ENCODE peak calls at places on chromosome 13, in ten cellular contexts. One of them, this sample, is unnamed.

GRCh38 chr13:26412263-26412662 is 145.2 kb upstream of the WASF3 start:
- DNase-seq in stimulated activated CD8-positive, alpha-beta memory T cell treated with anti-CD3 and anti-CD28 coated beads, Interleukin-2, amount 100 ng/mL, for 48 hours: no peak
- DNase-seq in foreskin fibroblast: no peak
- DNase-seq in PC-3: no peak
- DNase-seq in NCI-H748 treated with DMSO at 0.1 percent for 48 hours: no peak
- DNase-seq in putamen: no peak
- DNase-seq in left ventricle myocardium superior: no peak
- DNase-seq in mammary epithelial cell: no peak
- DNase-seq in glomerular endothelial cell: peak
- DNase-seq in HEK293T: no peak
- DNase-seq in this sample: no peak

GRCh38 chr13:109346060-109346459 is 440.3 kb downstream of the IRS2 start:
- DNase-seq in stimulated activated CD8-positive, alpha-beta memory T cell treated with anti-CD3 and anti-CD28 coated beads, Interleukin-2, amount 100 ng/mL, for 48 hours: no peak
- DNase-seq in foreskin fibroblast: no peak
- DNase-seq in PC-3: no peak
- DNase-seq in NCI-H748 treated with DMSO at 0.1 percent for 48 hours: no peak
- DNase-seq in putamen: no peak
- DNase-seq in left ventricle myocardium superior: no peak
- DNase-seq in mammary epithelial cell: no peak
- DNase-seq in glomerular endothelial cell: no peak
- DNase-seq in HEK293T: no peak
- DNase-seq in this sample: no peak

GRCh38 chr13:54356209-54356608 is 1327.6 kb downstream of the OLFM4 start:
- DNase-seq in stimulated activated CD8-positive, alpha-beta memory T cell treated with anti-CD3 and anti-CD28 coated beads, Interleukin-2, amount 100 ng/mL, for 48 hours: no peak
- DNase-seq in foreskin fibroblast: no peak
- DNase-seq in PC-3: no peak
- DNase-seq in NCI-H748 treated with DMSO at 0.1 percent for 48 hours: no peak
- DNase-seq in putamen: no peak
- DNase-seq in left ventricle myocardium superior: no peak
- DNase-seq in mammary epithelial cell: no peak
- DNase-seq in glomerular endothelial cell: no peak
- DNase-seq in HEK293T: no peak
- DNase-seq in this sample: no peak

GRCh38 chr13:23202383-23202782 is 21.6 kb downstream of the SGCG start:
- DNase-seq in stimulated activated CD8-positive, alpha-beta memory T cell treated with anti-CD3 and anti-CD28 coated beads, Interleukin-2, amount 100 ng/mL, for 48 hours: no peak
- DNase-seq in foreskin fibroblast: peak
- DNase-seq in PC-3: no peak
- DNase-seq in NCI-H748 treated with DMSO at 0.1 percent for 48 hours: no peak
- DNase-seq in putamen: no peak
- DNase-seq in left ventricle myocardium superior: no peak
- DNase-seq in mammary epithelial cell: no peak
- DNase-seq in glomerular endothelial cell: no peak
- DNase-seq in HEK293T: no peak
- DNase-seq in this sample: no peak

GRCh38 chr13:23372264-23372905 is 61.1 kb downstream of the SACS start:
- DNase-seq in stimulated activated CD8-positive, alpha-beta memory T cell treated with anti-CD3 and anti-CD28 coated beads, Interleukin-2, amount 100 ng/mL, for 48 hours: no peak
- DNase-seq in foreskin fibroblast: peak
- DNase-seq in PC-3: peak
- DNase-seq in NCI-H748 treated with DMSO at 0.1 percent for 48 hours: no peak
- DNase-seq in putamen: no peak
- DNase-seq in left ventricle myocardium superior: no peak
- DNase-seq in mammary epithelial cell: no peak
- DNase-seq in glomerular endothelial cell: no peak
- DNase-seq in HEK293T: no peak
- DNase-seq in this sample: no peak

GRCh38 chr13:27353653-27354052 is 70.8 kb upstream of the GTF3A start:
- DNase-seq in stimulated activated CD8-positive, alpha-beta memory T cell treated with anti-CD3 and anti-CD28 coated beads, Interleukin-2, amount 100 ng/mL, for 48 hours: no peak
- DNase-seq in foreskin fibroblast: no peak
- DNase-seq in PC-3: no peak
- DNase-seq in NCI-H748 treated with DMSO at 0.1 percent for 48 hours: no peak
- DNase-seq in putamen: no peak
- DNase-seq in left ventricle myocardium superior: no peak
- DNase-seq in mammary epithelial cell: no peak
- DNase-seq in glomerular endothelial cell: no peak
- DNase-seq in HEK293T: no peak
- DNase-seq in this sample: no peak

GRCh38 chr13:50679321-50679720 is 164.2 kb downstream of the DLEU7 start:
- DNase-seq in stimulated activated CD8-positive, alpha-beta memory T cell treated with anti-CD3 and anti-CD28 coated beads, Interleukin-2, amount 100 ng/mL, for 48 hours: no peak
- DNase-seq in foreskin fibroblast: peak
- DNase-seq in PC-3: no peak
- DNase-seq in NCI-H748 treated with DMSO at 0.1 percent for 48 hours: no peak
- DNase-seq in putamen: no peak
- DNase-seq in left ventricle myocardium superior: no peak
- DNase-seq in mammary epithelial cell: no peak
- DNase-seq in glomerular endothelial cell: no peak
- DNase-seq in HEK293T: no peak
- DNase-seq in this sample: no peak

GRCh38 chr13:101416181-101417042 is at the start of gene NALCN:
- DNase-seq in stimulated activated CD8-positive, alpha-beta memory T cell treated with anti-CD3 and anti-CD28 coated beads, Interleukin-2, amount 100 ng/mL, for 48 hours: no peak
- DNase-seq in foreskin fibroblast: peak
- DNase-seq in PC-3: peak
- DNase-seq in NCI-H748 treated with DMSO at 0.1 percent for 48 hours: peak
- DNase-seq in putamen: peak
- DNase-seq in left ventricle myocardium superior: peak
- DNase-seq in mammary epithelial cell: peak
- DNase-seq in glomerular endothelial cell: no peak
- DNase-seq in HEK293T: peak
- DNase-seq in this sample: no peak

GRCh38 chr13:25114220-25114619 is 18.3 kb downstream of the PABPC3 start:
- DNase-seq in stimulated activated CD8-positive, alpha-beta memory T cell treated with anti-CD3 and anti-CD28 coated beads, Interleukin-2, amount 100 ng/mL, for 48 hours: peak
- DNase-seq in foreskin fibroblast: peak
- DNase-seq in PC-3: peak
- DNase-seq in NCI-H748 treated with DMSO at 0.1 percent for 48 hours: peak
- DNase-seq in putamen: peak
- DNase-seq in left ventricle myocardium superior: peak
- DNase-seq in mammary epithelial cell: peak
- DNase-seq in glomerular endothelial cell: peak
- DNase-seq in HEK293T: peak
- DNase-seq in this sample: no peak

GRCh38 chr13:102814025-102814607 is 15.2 kb downstream of the BIVM start:
- DNase-seq in stimulated activated CD8-positive, alpha-beta memory T cell treated with anti-CD3 and anti-CD28 coated beads, Interleukin-2, amount 100 ng/mL, for 48 hours: no peak
- DNase-seq in foreskin fibroblast: no peak
- DNase-seq in PC-3: no peak
- DNase-seq in NCI-H748 treated with DMSO at 0.1 percent for 48 hours: no peak
- DNase-seq in putamen: no peak
- DNase-seq in left ventricle myocardium superior: no peak
- DNase-seq in mammary epithelial cell: no peak
- DNase-seq in glomerular endothelial cell: no peak
- DNase-seq in HEK293T: no peak
- DNase-seq in this sample: no peak

GRCh38 chr13:34161829-34162544 is 344.0 kb downstream of the RFC3 start:
- DNase-seq in stimulated activated CD8-positive, alpha-beta memory T cell treated with anti-CD3 and anti-CD28 coated beads, Interleukin-2, amount 100 ng/mL, for 48 hours: no peak
- DNase-seq in foreskin fibroblast: peak
- DNase-seq in PC-3: peak
- DNase-seq in NCI-H748 treated with DMSO at 0.1 percent for 48 hours: peak
- DNase-seq in putamen: peak
- DNase-seq in left ventricle myocardium superior: no peak
- DNase-seq in mammary epithelial cell: no peak
- DNase-seq in glomerular endothelial cell: no peak
- DNase-seq in HEK293T: no peak
- DNase-seq in this sample: no peak

GRCh38 chr13:60268203-60268555 is 104.5 kb upstream of the DIAPH3 start:
- DNase-seq in stimulated activated CD8-positive, alpha-beta memory T cell treated with anti-CD3 and anti-CD28 coated beads, Interleukin-2, amount 100 ng/mL, for 48 hours: no peak
- DNase-seq in foreskin fibroblast: no peak
- DNase-seq in PC-3: peak
- DNase-seq in NCI-H748 treated with DMSO at 0.1 percent for 48 hours: no peak
- DNase-seq in putamen: no peak
- DNase-seq in left ventricle myocardium superior: no peak
- DNase-seq in mammary epithelial cell: no peak
- DNase-seq in glomerular endothelial cell: no peak
- DNase-seq in HEK293T: no peak
- DNase-seq in this sample: no peak

GRCh38 chr13:76972430-76972829 is 19.5 kb upstream of the CLN5 start:
- DNase-seq in stimulated activated CD8-positive, alpha-beta memory T cell treated with anti-CD3 and anti-CD28 coated beads, Interleukin-2, amount 100 ng/mL, for 48 hours: no peak
- DNase-seq in foreskin fibroblast: no peak
- DNase-seq in PC-3: no peak
- DNase-seq in NCI-H748 treated with DMSO at 0.1 percent for 48 hours: no peak
- DNase-seq in putamen: no peak
- DNase-seq in left ventricle myocardium superior: no peak
- DNase-seq in mammary epithelial cell: no peak
- DNase-seq in glomerular endothelial cell: no peak
- DNase-seq in HEK293T: no peak
- DNase-seq in this sample: no peak

GRCh38 chr13:97122381-97122996 is 99.6 kb upstream of the MBNL2 start:
- DNase-seq in stimulated activated CD8-positive, alpha-beta memory T cell treated with anti-CD3 and anti-CD28 coated beads, Interleukin-2, amount 100 ng/mL, for 48 hours: no peak
- DNase-seq in foreskin fibroblast: peak
- DNase-seq in PC-3: peak
- DNase-seq in NCI-H748 treated with DMSO at 0.1 percent for 48 hours: no peak
- DNase-seq in putamen: no peak
- DNase-seq in left ventricle myocardium superior: no peak
- DNase-seq in mammary epithelial cell: peak
- DNase-seq in glomerular endothelial cell: no peak
- DNase-seq in HEK293T: no peak
- DNase-seq in this sample: no peak

GRCh38 chr13:27822873-27823311 is 30.6 kb downstream of the GSX1 start:
- DNase-seq in stimulated activated CD8-positive, alpha-beta memory T cell treated with anti-CD3 and anti-CD28 coated beads, Interleukin-2, amount 100 ng/mL, for 48 hours: no peak
- DNase-seq in foreskin fibroblast: peak
- DNase-seq in PC-3: no peak
- DNase-seq in NCI-H748 treated with DMSO at 0.1 percent for 48 hours: no peak
- DNase-seq in putamen: no peak
- DNase-seq in left ventricle myocardium superior: no peak
- DNase-seq in mammary epithelial cell: peak
- DNase-seq in glomerular endothelial cell: no peak
- DNase-seq in HEK293T: no peak
- DNase-seq in this sample: no peak

GRCh38 chr13:98458431-98458830 is 118.5 kb downstream of the STK24 start:
- DNase-seq in stimulated activated CD8-positive, alpha-beta memory T cell treated with anti-CD3 and anti-CD28 coated beads, Interleukin-2, amount 100 ng/mL, for 48 hours: no peak
- DNase-seq in foreskin fibroblast: no peak
- DNase-seq in PC-3: no peak
- DNase-seq in NCI-H748 treated with DMSO at 0.1 percent for 48 hours: no peak
- DNase-seq in putamen: no peak
- DNase-seq in left ventricle myocardium superior: no peak
- DNase-seq in mammary epithelial cell: no peak
- DNase-seq in glomerular endothelial cell: no peak
- DNase-seq in HEK293T: no peak
- DNase-seq in this sample: no peak